ENCODE peak calls at places on chromosomes 12 and 14, in nine cellular contexts. J is Calu3, K is SK-N-SH, C is CD14-positive monocyte, Q is left ventricle myocardium inferior, X is A549, L is GM10248, G is AG04450, I is heart right ventricle. T is an unnamed sample.

GRCh38 chr14:69685217-69685616 is 73.8 kb downstream of the SUSD6 start:
- DNase-seq in G (no peak), I (no peak), L (peak), J (no peak), X (no peak), K (no peak), C (no peak), Q (no peak), T (no peak)

GRCh38 chr12:120961604-120962486 is 16.5 kb upstream of the HNF1A start:
- DNase-seq in Q (peak), J (peak), C (no peak), K (no peak), G (no peak), X (peak), L (no peak), I (peak), T (peak)

GRCh38 chr12:2794736-2795289 is at the start of gene FKBP4:
- DNase-seq in C (peak), X (peak), I (peak), Q (peak), J (peak), K (peak), G (no peak), L (peak), T (peak)

GRCh38 chr12:114835031-114835430 is 151.1 kb upstream of the TBX3 start:
- DNase-seq in G (peak), C (no peak), Q (no peak), X (no peak), I (no peak), K (no peak), L (no peak), J (no peak), T (no peak)

GRCh38 chr14:87873741-87874140 is 119.2 kb downstream of the GALC start:
- DNase-seq in K (no peak), L (no peak), C (no peak), Q (no peak), X (no peak), J (no peak), I (no peak), G (no peak), T (no peak)

GRCh38 chr12:52499836-52500560 is 6.9 kb upstream of the KRT6A start:
- DNase-seq in C (no peak), Q (no peak), G (no peak), X (no peak), K (no peak), L (no peak), I (no peak), J (no peak), T (no peak)

GRCh38 chr14:36020120-36021029 is 156.1 kb downstream of the PTCSC3 start:
- DNase-seq in Q (no peak), I (no peak), K (no peak), J (no peak), G (no peak), C (no peak), X (no peak), L (no peak), T (no peak)

GRCh38 chr12:68462799-68463198 is 130.6 kb upstream of the MDM1 start:
- DNase-seq in J (no peak), K (no peak), L (no peak), G (no peak), I (no peak), X (no peak), C (no peak), Q (no peak), T (no peak)

GRCh38 chr14:50023671-50024490 is 92.5 kb downstream of the VCPKMT start:
- DNase-seq in Q (no peak), J (no peak), X (peak), K (no peak), I (no peak), L (no peak), C (no peak), G (no peak), T (no peak)

GRCh38 chr12:6767592-6768384 is 1.6 kb downstream of the PTMS start:
- DNase-seq in L (no peak), X (no peak), G (no peak), J (no peak), I (peak), Q (no peak), K (peak), C (no peak), T (no peak)

GRCh38 chr12:109289004-109289403 is 20.1 kb downstream of the FOXN4 start:
- DNase-seq in K (no peak), C (no peak), I (no peak), Q (no peak), G (no peak), X (no peak), L (no peak), J (no peak), T (no peak)

GRCh38 chr12:1473418-1473817 is 121.0 kb downstream of the FBXL14 start:
- DNase-seq in G (no peak), K (no peak), I (no peak), J (no peak), Q (no peak), L (no peak), C (no peak), X (no peak), T (no peak)

GRCh38 chr12:103955811-103956514 is 9.7 kb upstream of the TDG start:
- DNase-seq in J (no peak), Q (no peak), K (peak), L (no peak), G (no peak), I (no peak), X (no peak), C (no peak), T (no peak)

GRCh38 chr14:99790978-99791376 is 2.2 kb upstream of the EML1 start:
- DNase-seq in X (no peak), C (no peak), Q (no peak), I (no peak), J (no peak), L (no peak), G (no peak), K (no peak), T (no peak)

GRCh38 chr14:59081680-59082079 is 106.8 kb upstream of the DAAM1 start:
- DNase-seq in G (no peak), L (no peak), C (no peak), Q (no peak), I (no peak), X (no peak), K (no peak), J (no peak), T (no peak)

GRCh38 chr14:62682208-62682607 is 363.1 kb downstream of the KCNH5 start:
- DNase-seq in K (no peak), X (no peak), G (no peak), L (no peak), J (no peak), C (no peak), I (no peak), Q (no peak), T (no peak)

GRCh38 chr12:56299308-56299852 is 750 bp downstream of the CS start:
- DNase-seq in L (no peak), J (peak), C (no peak), G (no peak), I (no peak), Q (no peak), K (no peak), X (peak), T (no peak)

GRCh38 chr12:42119085-42119633 is 25.5 kb downstream of the GXYLT1 start:
- DNase-seq in J (no peak), I (no peak), X (no peak), Q (no peak), K (no peak), L (no peak), G (peak), C (no peak), T (no peak)

GRCh38 chr14:35932659-35933159 is 106.6 kb downstream of the BRMS1L start:
- DNase-seq in C (no peak), L (peak), I (no peak), K (no peak), G (no peak), X (no peak), Q (no peak), J (no peak), T (no peak)

GRCh38 chr12:10540776-10541205 is 35.1 kb downstream of the EIF2S3B start:
- DNase-seq in K (no peak), L (no peak), Q (no peak), J (no peak), X (no peak), I (no peak), G (no peak), C (no peak), T (no peak)

GRCh38 chr12:58557156-58557555 is 363.1 kb downstream of the LRIG3 start:
- DNase-seq in Q (no peak), G (peak), J (no peak), X (no peak), C (no peak), I (no peak), K (no peak), L (no peak), T (no peak)

DNA sequence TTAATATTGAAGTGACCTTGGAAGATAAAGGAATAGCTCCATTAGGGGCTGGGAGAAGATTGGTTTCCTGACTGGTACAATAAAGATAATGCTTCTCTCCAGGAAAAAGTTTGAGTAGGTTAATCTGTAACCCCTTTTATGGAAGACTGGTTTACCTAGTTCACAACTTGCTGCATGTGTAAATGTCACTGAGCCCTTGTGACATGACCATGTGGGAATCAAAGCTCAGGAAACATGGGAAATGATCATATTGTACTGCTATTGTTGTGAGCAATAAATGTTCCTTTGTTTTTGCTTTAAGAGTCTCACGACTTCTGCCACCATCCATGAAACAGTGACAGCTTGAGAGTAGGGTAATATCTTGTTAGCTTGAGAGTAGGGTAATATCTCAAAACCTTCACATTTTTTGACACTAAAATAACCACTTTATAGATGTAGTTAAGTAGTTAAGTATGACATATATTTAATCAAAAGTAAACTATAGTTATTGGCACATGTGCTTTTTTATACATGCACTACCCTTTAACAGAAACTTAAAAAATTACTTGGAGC is 1338.6 kb downstream of the FSCB start:
- DNase-seq in C (no peak), J (no peak), Q (no peak), X (no peak), I (no peak), G (no peak), K (no peak), L (no peak), T (no peak)
- TF ChIP-seq CTCF in C (no peak), J (no peak), Q (no peak), X (no peak), I (no peak), G (no peak), K (no peak), L (no peak), T (no peak)

DNA sequence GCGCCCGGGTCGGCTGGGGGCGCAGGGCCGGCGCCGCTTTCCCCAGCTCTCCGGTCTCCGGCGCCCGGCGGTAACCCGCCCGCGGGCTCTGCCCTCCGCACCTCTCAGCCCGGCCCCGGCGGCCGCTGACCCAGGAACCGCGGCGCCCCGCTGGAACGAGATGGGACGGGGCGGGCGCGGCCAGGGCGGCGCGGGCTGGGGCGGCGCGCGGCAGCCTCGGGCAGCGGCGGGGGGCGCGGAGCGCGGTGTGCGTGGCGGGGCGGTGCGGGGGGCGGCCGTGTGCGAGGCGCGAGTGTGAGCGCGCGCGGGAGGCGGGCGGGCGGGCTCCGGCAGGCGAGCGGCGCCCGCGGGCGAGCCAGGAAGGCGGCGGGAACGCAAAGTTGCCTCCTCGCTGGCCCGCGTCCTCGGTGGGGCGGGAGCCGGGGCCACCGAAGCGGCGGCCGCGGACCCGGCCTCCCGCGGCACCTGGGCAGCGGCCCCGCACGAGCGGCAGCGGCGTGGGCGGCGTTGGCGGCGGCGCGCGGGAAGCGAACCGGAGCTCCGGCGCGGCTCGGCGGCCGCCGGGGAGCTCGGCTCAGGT is 671 bp upstream of the DIO3 start:
- DNase-seq in Q (no peak), I (no peak), G (no peak), C (no peak), K (no peak), J (no peak), X (no peak), L (no peak), T (no peak)
- TF ChIP-seq CTCF in Q (no peak), I (no peak), G (no peak), C (no peak), K (no peak), J (no peak), X (no peak), L (no peak), T (no peak)

DNA sequence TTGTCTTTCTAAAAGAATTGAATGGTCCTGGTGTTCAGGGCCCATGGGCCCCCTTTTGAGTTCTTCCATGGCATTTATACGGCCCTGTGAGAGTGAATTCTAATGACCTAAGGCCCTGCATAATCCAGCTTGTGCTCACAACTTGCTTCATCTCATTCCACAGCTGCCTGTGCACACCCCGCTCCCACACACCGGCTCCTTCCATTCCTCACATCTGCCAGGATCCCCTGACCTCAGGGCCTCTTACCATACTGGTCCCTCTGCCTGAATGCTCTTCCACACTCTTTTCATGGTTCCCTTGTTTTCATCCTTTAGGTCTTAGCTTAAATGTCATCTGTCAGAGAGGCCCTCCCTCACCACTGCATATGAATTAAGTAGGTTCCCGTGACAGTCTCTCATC is 49.5 kb upstream of the EGLN3 start:
- DNase-seq in X (no peak), J (no peak), K (no peak), I (no peak), C (no peak), Q (no peak), L (no peak), G (no peak), T (no peak)
- TF ChIP-seq CTCF in X (no peak), J (no peak), K (no peak), I (no peak), C (no peak), Q (no peak), L (no peak), G (no peak), T (no peak)

GRCh38 chr14:56002876-56003625 is 115.2 kb upstream of the PELI2 start:
- DNase-seq in C (no peak), G (no peak), J (no peak), X (no peak), Q (no peak), I (no peak), L (no peak), K (no peak), T (no peak)

GRCh38 chr14:56004323-56004722 is 113.9 kb upstream of the PELI2 start:
- DNase-seq in J (no peak), X (no peak), C (no peak), L (no peak), I (no peak), G (no peak), Q (no peak), K (no peak), T (no peak)

GRCh38 chr14:56004807-56005579 is 113.2 kb upstream of the PELI2 start:
- DNase-seq in I (peak), C (peak), J (peak), Q (no peak), L (peak), X (peak), G (peak), K (no peak), T (peak)

GRCh38 chr14:56008160-56008559 is 110.1 kb upstream of the PELI2 start:
- DNase-seq in L (no peak), J (no peak), X (no peak), Q (no peak), I (no peak), G (no peak), C (no peak), K (no peak), T (no peak)

GRCh38 chr14:56005580-56006053 is 112.6 kb upstream of the PELI2 start:
- DNase-seq in K (no peak), X (no peak), C (no peak), G (peak), I (no peak), Q (no peak), L (no peak), J (no peak), T (no peak)
- TF ChIP-seq CTCF in K (no peak), X (no peak), C (no peak), G (no peak), I (no peak), Q (no peak), L (no peak), J (no peak), T (no peak)

GRCh38 chr12:89707623-89707991 is 1.0 kb downstream of the ATP2B1 start:
- DNase-seq in K (peak), L (peak), G (no peak), X (no peak), I (peak), J (peak), Q (peak), C (no peak), T (peak)
- TF ChIP-seq CTCF in K (no peak), L (no peak), G (no peak), X (no peak), I (no peak), J (no peak), Q (no peak), C (no peak), T (no peak)

GRCh38 chr12:47547077-47547476 is 158.8 kb downstream of the RPAP3 start:
- DNase-seq in X (peak), G (peak), I (no peak), L (no peak), K (no peak), J (no peak), Q (no peak), C (no peak), T (no peak)
- TF ChIP-seq CTCF in X (no peak), G (peak), I (no peak), L (no peak), K (peak), J (no peak), Q (no peak), C (no peak), T (no peak)